ENCODE peak calls at places on chromosomes 13 and 19, in five cellular contexts. E is heart left ventricle, D is A549, L is H54, C is right lobe of liver. W is an unnamed sample.
A peak's percentile ranks its signal among the peaks of the same experiment; 100 is the strongest.

GRCh38 chr13:95207769-95208366 is 93.4 kb downstream of the ABCC4 start:
- DNase-seq in E (no peak), D (no peak), L (no peak), C (no peak), W (no peak)

GRCh38 chr13:49124693-49125304 is 95.3 kb upstream of the MLNR start:
- DNase-seq in E (no peak), D (no peak), L (no peak), C (no peak), W (no peak)

GRCh38 chr13:28448959-28449358 is 46.0 kb downstream of the FLT1 start:
- DNase-seq in E (no peak), D (no peak), L (no peak), C (no peak), W (no peak)

GRCh38 chr13:21033866-21034601 is 27.4 kb downstream of the LATS2 start:
- DNase-seq in E (no peak), D (no peak), L (peak; percentile 15), C (no peak), W (no peak)

GRCh38 chr13:78659450-78660110 is 625 bp upstream of the OBI1 start:
- DNase-seq in E (no peak), D (no peak), L (no peak), C (no peak), W (peak; percentile 1)

GRCh38 chr19:43739419-43739818 is 15.3 kb downstream of the SMG9 start:
- DNase-seq in E (no peak), D (peak; percentile 68), L (no peak), C (no peak), W (no peak)

GRCh38 chr19:31096047-31096446 is 253.2 kb downstream of the TSHZ3 start:
- DNase-seq in E (peak; percentile 34), D (no peak), L (no peak), C (no peak), W (no peak)

GRCh38 chr19:43489979-43490599 is 14.5 kb downstream of the PHLDB3 start:
- DNase-seq in E (no peak), D (no peak), L (no peak), C (no peak), W (no peak)

GRCh38 chr19:55256562-55257460 is 2.0 kb downstream of the PPP6R1 start:
- DNase-seq in E (no peak), D (no peak), L (no peak), C (no peak), W (no peak)

GRCh38 chr13:94261163-94261562 is 218.3 kb downstream of the DCT start:
- DNase-seq in E (no peak), D (no peak), L (no peak), C (no peak), W (no peak)

GRCh38 chr13:21674271-21675009 is 3.6 kb downstream of the FGF9 start:
- DNase-seq in E (peak; percentile 38), D (no peak), L (no peak), C (no peak), W (no peak)

GRCh38 chr13:67048793-67049150 is 181.4 kb downstream of the PCDH9 start:
- DNase-seq in E (no peak), D (no peak), L (no peak), C (no peak), W (peak; percentile 82)

GRCh38 chr19:50705422-50706019 is 14.1 kb downstream of the SHANK1 start:
- DNase-seq in E (no peak), D (peak; percentile 79), L (peak; percentile 99), C (no peak), W (peak; percentile 76)

GRCh38 chr19:49679832-49680472 is 2.9 kb downstream of the PRMT1 start:
- DNase-seq in E (no peak), D (no peak), L (no peak), C (no peak), W (no peak)

GRCh38 chr13:50197705-50198104 is 182.5 kb downstream of the KCNRG start:
- DNase-seq in E (no peak), D (no peak), L (no peak), C (no peak), W (peak; percentile 12)

GRCh38 chr19:23698711-23699520 is 11.9 kb upstream of the ZNF675 start:
- DNase-seq in E (no peak), D (no peak), L (peak; percentile 34), C (no peak), W (no peak)

GRCh38 chr13:94713556-94714182 is 1.3 kb upstream of the SOX21 start:
- DNase-seq in E (no peak), D (no peak), L (no peak), C (no peak), W (no peak)

GRCh38 chr19:45547965-45548609 is 36.5 kb downstream of the OPA3 start:
- DNase-seq in E (peak; percentile 63), D (peak; percentile 93), L (peak; percentile 61), C (no peak), W (peak; percentile 18)

GRCh38 chr19:33040994-33041827 is 23.5 kb downstream of the RHPN2 start:
- DNase-seq in E (no peak), D (peak; percentile 100), L (no peak), C (peak; percentile 94), W (no peak)

GRCh38 chr13:34864650-34865049 is 77.4 kb upstream of the NBEA start:
- DNase-seq in E (no peak), D (no peak), L (no peak), C (no peak), W (no peak)

GRCh38 chr13:36766295-36766694 is 52.7 kb upstream of the RFXAP start:
- DNase-seq in E (no peak), D (peak; percentile 18), L (no peak), C (no peak), W (peak; percentile 47)

GRCh38 chr13:50672025-50672424 is 171.5 kb downstream of the DLEU7 start:
- DNase-seq in E (no peak), D (no peak), L (no peak), C (no peak), W (no peak)

GRCh38 chr13:98406475-98406874 is 170.4 kb downstream of the STK24 start:
- DNase-seq in E (no peak), D (no peak), L (no peak), C (no peak), W (no peak)

GRCh38 chr19:6113616-6114188 is 3.4 kb upstream of the RFX2 start:
- DNase-seq in E (no peak), D (no peak), L (no peak), C (no peak), W (no peak)

GRCh38 chr19:6105444-6105843 is 4.9 kb downstream of the RFX2 start:
- DNase-seq in E (no peak), D (no peak), L (no peak), C (no peak), W (no peak)

GRCh38 chr19:6108721-6109633 is 1.3 kb downstream of the RFX2 start:
- DNase-seq in E (peak; percentile 65), D (peak; percentile 37), L (peak; percentile 26), C (peak; percentile 61), W (peak; percentile 66)

GRCh38 chr19:6109947-6110346 is 353 bp downstream of the RFX2 start:
- DNase-seq in E (no peak), D (no peak), L (no peak), C (no peak), W (no peak)

GRCh38 chr19:6110360-6110977 is at the start of gene RFX2:
- DNase-seq in E (peak; percentile 99), D (peak; percentile 97), L (peak; percentile 87), C (peak; percentile 99), W (peak; percentile 98)
- TF ChIP-seq POLR2A in E (no peak), D (peak; percentile 16), L (peak; percentile 50), C (no peak), W (peak; percentile 74)

GRCh38 chr19:52369463-52370340 is at the start of gene ZNF880:
- DNase-seq in E (peak; percentile 95), D (peak; percentile 66), L (peak; percentile 42), C (peak; percentile 78), W (peak; percentile 89)
- TF ChIP-seq POLR2A in E (no peak), D (no peak), L (no peak), C (peak; percentile 25), W (peak; percentile 80)

GRCh38 chr19:18203408-18203862 is 407 bp downstream of the RAB3A start:
- DNase-seq in E (no peak), D (no peak), L (no peak), C (peak; percentile 68), W (no peak)

GRCh38 chr19:18203863-18204393 is at the start of gene RAB3A:
- DNase-seq in E (peak; percentile 100), D (peak; percentile 100), L (peak; percentile 95), C (peak; percentile 100), W (peak; percentile 100)

GRCh38 chr19:18206018-18206417 is 2.2 kb upstream of the RAB3A start:
- DNase-seq in E (no peak), D (no peak), L (no peak), C (no peak), W (no peak)

GRCh38 chr19:18205180-18205915 is 1.5 kb upstream of the RAB3A start:
- DNase-seq in E (peak; percentile 90), D (no peak), L (peak; percentile 61), C (peak; percentile 78), W (peak; percentile 89)

GRCh38 chr19:18204394-18205179 is 745 bp upstream of the RAB3A start:
- DNase-seq in E (no peak), D (no peak), L (no peak), C (no peak), W (no peak)
- TF ChIP-seq POLR2A in E (no peak), D (no peak), L (no peak), C (no peak), W (peak; percentile 35)

GRCh38 chr19:29843180-29844051 is 31.6 kb downstream of the CCNE1 start:
- DNase-seq in E (peak; percentile 40), D (no peak), L (no peak), C (peak; percentile 51), W (no peak)

GRCh38 chr19:29841209-29841558 is 29.4 kb downstream of the CCNE1 start:
- DNase-seq in E (no peak), D (peak; percentile 44), L (peak; percentile 59), C (no peak), W (no peak)

GRCh38 chr19:29842471-29843179 is 30.8 kb downstream of the CCNE1 start:
- DNase-seq in E (no peak), D (no peak), L (no peak), C (no peak), W (no peak)

GRCh38 chr19:29840066-29840950 is 28.5 kb downstream of the CCNE1 start:
- DNase-seq in E (no peak), D (no peak), L (no peak), C (no peak), W (no peak)

GRCh38 chr19:29841559-29842367 is 30.0 kb downstream of the CCNE1 start:
- DNase-seq in E (no peak), D (peak; percentile 90), L (peak; percentile 72), C (no peak), W (peak; percentile 57)
- TF ChIP-seq POLR2A in E (no peak), D (no peak), L (no peak), C (no peak), W (no peak)

DNA sequence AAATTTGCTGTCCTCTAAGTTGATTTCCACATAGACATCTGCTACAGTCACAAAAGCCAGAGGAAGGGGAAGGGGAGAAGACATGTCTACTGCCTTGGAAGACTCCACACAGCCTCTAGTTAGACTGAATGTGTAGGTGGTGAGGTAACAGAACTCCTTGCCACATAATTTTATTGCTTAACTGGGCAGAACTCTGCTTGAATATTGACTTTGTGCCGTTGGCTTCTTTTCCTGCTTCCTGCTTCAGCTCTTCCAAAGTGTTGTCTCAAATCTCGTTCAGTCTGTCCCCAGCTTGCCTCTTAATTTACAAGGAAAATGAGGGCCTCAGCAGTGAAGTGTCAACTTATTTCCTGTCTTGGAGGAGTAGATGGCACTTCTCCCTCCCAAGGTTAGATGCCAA is 37.1 kb downstream of the ESD start:
- DNase-seq in E (no peak), D (peak; percentile 34), L (no peak), C (peak; percentile 50), W (no peak)
- TF ChIP-seq POLR2A in E (no peak), D (no peak), L (no peak), C (no peak), W (no peak)

GRCh38 chr19:40630571-40631160 is 29.5 kb downstream of the LTBP4 start:
- DNase-seq in E (no peak), D (no peak), L (no peak), C (no peak), W (no peak)
- TF ChIP-seq POLR2A in E (no peak), D (no peak), L (no peak), C (no peak), W (no peak)